ENCODE peak calls at places on chromosomes 6 and 20, in five cellular contexts. One of them, this sample, is unnamed.

GRCh38 chr20:51013577-51014330 is 9.2 kb downstream of the KCNG1 start:
- DNase-seq in stomach: no peak
- DNase-seq in effector memory CD4-positive, alpha-beta T cell: no peak
- DNase-seq in uterus: no peak
- DNase-seq in heart left ventricle: no peak
- DNase-seq in this sample: no peak

GRCh38 chr20:21137078-21137477 is 11.2 kb downstream of the KIZ start:
- DNase-seq in stomach: peak; percentile 43
- DNase-seq in effector memory CD4-positive, alpha-beta T cell: no peak
- DNase-seq in uterus: no peak
- DNase-seq in heart left ventricle: no peak
- DNase-seq in this sample: no peak

GRCh38 chr6:22149081-22149480 is 147.8 kb downstream of the PRL start:
- DNase-seq in stomach: no peak
- DNase-seq in effector memory CD4-positive, alpha-beta T cell: no peak
- DNase-seq in uterus: no peak
- DNase-seq in heart left ventricle: no peak
- DNase-seq in this sample: no peak

GRCh38 chr20:49045440-49046086 is 549 bp upstream of the CSE1L start:
- DNase-seq in stomach: peak; percentile 37
- DNase-seq in effector memory CD4-positive, alpha-beta T cell: no peak
- DNase-seq in uterus: no peak
- DNase-seq in heart left ventricle: peak; percentile 49
- DNase-seq in this sample: no peak

GRCh38 chr6:170344631-170345576 is 38.3 kb downstream of the FAM120B start:
- DNase-seq in stomach: no peak
- DNase-seq in effector memory CD4-positive, alpha-beta T cell: no peak
- DNase-seq in uterus: no peak
- DNase-seq in heart left ventricle: peak; percentile 30
- DNase-seq in this sample: peak; percentile 36

GRCh38 chr6:49915035-49915434 is 48.7 kb upstream of the CRISP1 start:
- DNase-seq in stomach: no peak
- DNase-seq in effector memory CD4-positive, alpha-beta T cell: no peak
- DNase-seq in uterus: no peak
- DNase-seq in heart left ventricle: peak; percentile 34
- DNase-seq in this sample: peak; percentile 14

GRCh38 chr6:165884813-165885765 is 222.0 kb upstream of the PDE10A start:
- DNase-seq in stomach: peak; percentile 83
- DNase-seq in effector memory CD4-positive, alpha-beta T cell: peak; percentile 10
- DNase-seq in uterus: peak; percentile 85
- DNase-seq in heart left ventricle: peak; percentile 77
- DNase-seq in this sample: peak; percentile 87

GRCh38 chr6:146856296-146856695 is 257.5 kb downstream of the ADGB start:
- DNase-seq in stomach: no peak
- DNase-seq in effector memory CD4-positive, alpha-beta T cell: no peak
- DNase-seq in uterus: no peak
- DNase-seq in heart left ventricle: no peak
- DNase-seq in this sample: no peak

GRCh38 chr6:44193307-44193910 is 23.3 kb upstream of the MYMX start:
- DNase-seq in stomach: no peak
- DNase-seq in effector memory CD4-positive, alpha-beta T cell: no peak
- DNase-seq in uterus: no peak
- DNase-seq in heart left ventricle: no peak
- DNase-seq in this sample: no peak

GRCh38 chr20:21781446-21782075 is 76.1 kb downstream of the PAX1 start:
- DNase-seq in stomach: no peak
- DNase-seq in effector memory CD4-positive, alpha-beta T cell: no peak
- DNase-seq in uterus: no peak
- DNase-seq in heart left ventricle: no peak
- DNase-seq in this sample: no peak

GRCh38 chr6:1598886-1599285 is 10.8 kb upstream of the FOXC1 start:
- DNase-seq in stomach: no peak
- DNase-seq in effector memory CD4-positive, alpha-beta T cell: no peak
- DNase-seq in uterus: no peak
- DNase-seq in heart left ventricle: no peak
- DNase-seq in this sample: no peak

GRCh38 chr6:155162682-155163081 is 101.1 kb upstream of the CLDN20 start:
- DNase-seq in stomach: no peak
- DNase-seq in effector memory CD4-positive, alpha-beta T cell: no peak
- DNase-seq in uterus: no peak
- DNase-seq in heart left ventricle: no peak
- DNase-seq in this sample: no peak

GRCh38 chr6:66538548-66539135 is 831.6 kb upstream of the EYS start:
- DNase-seq in stomach: no peak
- DNase-seq in effector memory CD4-positive, alpha-beta T cell: no peak
- DNase-seq in uterus: no peak
- DNase-seq in heart left ventricle: no peak
- DNase-seq in this sample: no peak

GRCh38 chr20:43789593-43789992 is 62.8 kb upstream of the GTSF1L start:
- DNase-seq in stomach: no peak
- DNase-seq in effector memory CD4-positive, alpha-beta T cell: no peak
- DNase-seq in uterus: no peak
- DNase-seq in heart left ventricle: no peak
- DNase-seq in this sample: no peak

GRCh38 chr6:106477158-106477557 is 116.6 kb downstream of the CRYBG1 start:
- DNase-seq in stomach: no peak
- DNase-seq in effector memory CD4-positive, alpha-beta T cell: no peak
- DNase-seq in uterus: no peak
- DNase-seq in heart left ventricle: no peak
- DNase-seq in this sample: no peak

GRCh38 chr6:25442898-25443297 is 163.7 kb downstream of the CARMIL1 start:
- DNase-seq in stomach: no peak
- DNase-seq in effector memory CD4-positive, alpha-beta T cell: no peak
- DNase-seq in uterus: no peak
- DNase-seq in heart left ventricle: no peak
- DNase-seq in this sample: no peak

GRCh38 chr20:3011752-3012151 is 31.7 kb upstream of the GNRH2 start:
- DNase-seq in stomach: no peak
- DNase-seq in effector memory CD4-positive, alpha-beta T cell: no peak
- DNase-seq in uterus: no peak
- DNase-seq in heart left ventricle: no peak
- DNase-seq in this sample: no peak
- H3K36me3 ChIP-seq in stomach: peaks cover 92% of the 10 kb centered on the region
- H3K36me3 ChIP-seq in effector memory CD4-positive, alpha-beta T cell: peaks cover 17% of the 10 kb centered on the region
- H3K36me3 ChIP-seq in uterus: no peaks in the 10 kb centered on the region
- H3K36me3 ChIP-seq in heart left ventricle: peaks cover 38% of the 10 kb centered on the region
- H3K36me3 ChIP-seq in this sample: no peaks in the 10 kb centered on the region

DNA sequence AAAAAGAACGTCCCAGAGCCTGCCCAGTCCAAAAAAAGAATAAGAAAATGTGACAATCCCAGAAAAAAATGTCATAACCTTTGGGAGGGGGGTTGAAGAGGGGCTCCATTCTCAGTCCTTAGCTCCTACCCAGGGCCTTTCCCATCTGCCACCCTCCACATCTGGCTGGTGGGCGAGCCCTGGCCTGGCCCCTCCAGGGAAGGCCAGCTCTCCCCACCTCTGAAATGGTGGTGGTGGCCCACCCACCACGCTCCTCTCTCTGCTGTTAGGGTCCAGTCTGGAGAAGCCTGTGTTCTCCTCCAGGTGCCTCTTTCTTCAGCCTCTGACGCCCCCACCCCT is 415 bp downstream of the RGS19 start:
- DNase-seq in stomach: no peak
- DNase-seq in effector memory CD4-positive, alpha-beta T cell: no peak
- DNase-seq in uterus: no peak
- DNase-seq in heart left ventricle: no peak
- DNase-seq in this sample: no peak
- H3K4me1 ChIP-seq in stomach: peaks cover 23% of the 10 kb centered on the region
- H3K4me1 ChIP-seq in effector memory CD4-positive, alpha-beta T cell: peaks cover 41% of the 10 kb centered on the region
- H3K4me1 ChIP-seq in uterus: peaks cover 5% of the 10 kb centered on the region
- H3K4me1 ChIP-seq in heart left ventricle: peaks cover 43% of the 10 kb centered on the region
- H3K4me1 ChIP-seq in this sample: peaks cover 9% of the 10 kb centered on the region

GRCh38 chr6:99530627-99531026 is 15.4 kb upstream of the USP45 start:
- DNase-seq in stomach: no peak
- DNase-seq in effector memory CD4-positive, alpha-beta T cell: no peak
- DNase-seq in uterus: no peak
- DNase-seq in heart left ventricle: no peak
- DNase-seq in this sample: no peak
- H3K36me3 ChIP-seq in stomach: peaks cover 74% of the 10 kb centered on the region
- H3K36me3 ChIP-seq in effector memory CD4-positive, alpha-beta T cell: no peaks in the 10 kb centered on the region
- H3K36me3 ChIP-seq in uterus: no peaks in the 10 kb centered on the region
- H3K36me3 ChIP-seq in heart left ventricle: peaks cover 34% of the 10 kb centered on the region
- H3K36me3 ChIP-seq in this sample: peaks cover 22% of the 10 kb centered on the region

GRCh38 chr6:54095740-54096139 is 15.5 kb upstream of the MLIP start:
- DNase-seq in stomach: no peak
- DNase-seq in effector memory CD4-positive, alpha-beta T cell: no peak
- DNase-seq in uterus: no peak
- DNase-seq in heart left ventricle: no peak
- DNase-seq in this sample: no peak
- H3K4me1 ChIP-seq in stomach: no peaks in the 10 kb centered on the region
- H3K4me1 ChIP-seq in effector memory CD4-positive, alpha-beta T cell: no peaks in the 10 kb centered on the region
- H3K4me1 ChIP-seq in uterus: no peaks in the 10 kb centered on the region
- H3K4me1 ChIP-seq in heart left ventricle: peaks cover 27% of the 10 kb centered on the region
- H3K4me1 ChIP-seq in this sample: no peaks in the 10 kb centered on the region

GRCh38 chr20:2023151-2023550 is 29.3 kb upstream of the PDYN start:
- DNase-seq in stomach: no peak
- DNase-seq in effector memory CD4-positive, alpha-beta T cell: no peak
- DNase-seq in uterus: no peak
- DNase-seq in heart left ventricle: no peak
- DNase-seq in this sample: no peak

GRCh38 chr20:2026004-2026403 is 32.1 kb upstream of the PDYN start:
- DNase-seq in stomach: no peak
- DNase-seq in effector memory CD4-positive, alpha-beta T cell: no peak
- DNase-seq in uterus: no peak
- DNase-seq in heart left ventricle: no peak
- DNase-seq in this sample: no peak

GRCh38 chr20:2026514-2026913 is 32.7 kb upstream of the PDYN start:
- DNase-seq in stomach: no peak
- DNase-seq in effector memory CD4-positive, alpha-beta T cell: no peak
- DNase-seq in uterus: no peak
- DNase-seq in heart left ventricle: no peak
- DNase-seq in this sample: no peak

DNA sequence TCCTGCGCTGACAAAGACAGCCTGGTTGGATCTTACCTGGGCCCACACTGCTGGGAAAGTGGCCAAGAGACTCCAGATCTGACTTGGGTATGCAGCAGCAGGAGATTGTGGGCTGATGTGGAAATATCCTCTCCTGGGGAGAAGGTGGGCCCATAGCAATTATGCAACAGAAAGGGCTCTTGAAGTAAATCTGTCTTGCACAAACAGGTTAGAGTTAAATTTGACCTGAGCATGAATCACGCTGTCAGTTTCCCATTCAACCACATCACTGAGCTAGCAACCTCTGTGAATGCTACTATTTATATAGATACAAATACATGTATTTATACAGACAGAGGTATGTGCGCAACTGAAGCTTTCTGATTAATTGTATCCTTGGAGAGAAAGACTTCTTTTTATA is 28.3 kb upstream of the PDYN start:
- DNase-seq in stomach: no peak
- DNase-seq in effector memory CD4-positive, alpha-beta T cell: no peak
- DNase-seq in uterus: no peak
- DNase-seq in heart left ventricle: no peak
- DNase-seq in this sample: no peak
- H3K36me3 ChIP-seq in stomach: no peaks in the 10 kb centered on the region
- H3K36me3 ChIP-seq in effector memory CD4-positive, alpha-beta T cell: no peaks in the 10 kb centered on the region
- H3K36me3 ChIP-seq in uterus: no peaks in the 10 kb centered on the region
- H3K36me3 ChIP-seq in heart left ventricle: no peaks in the 10 kb centered on the region
- H3K36me3 ChIP-seq in this sample: no peaks in the 10 kb centered on the region

DNA sequence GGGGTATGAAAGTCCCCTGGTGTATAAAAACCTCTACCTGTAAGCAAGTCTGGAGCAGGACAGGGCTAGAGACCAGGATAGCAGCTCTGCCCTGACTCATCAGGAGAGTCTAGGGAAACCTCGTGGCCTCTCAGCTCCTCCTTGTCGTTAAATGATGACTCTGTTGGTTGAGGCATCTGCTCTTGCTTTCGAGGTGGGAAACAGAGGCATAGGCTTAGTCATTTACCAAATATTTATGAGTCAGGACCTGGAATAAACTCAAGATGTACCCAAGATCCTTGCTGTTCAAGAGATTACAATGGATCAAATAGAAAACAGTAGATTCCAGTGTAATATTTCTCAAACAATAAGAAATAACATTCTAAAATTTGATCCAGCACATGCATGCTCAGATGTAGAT is 5.5 kb downstream of the MANBAL start:
- DNase-seq in stomach: no peak
- DNase-seq in effector memory CD4-positive, alpha-beta T cell: no peak
- DNase-seq in uterus: peak; percentile 41
- DNase-seq in heart left ventricle: no peak
- DNase-seq in this sample: no peak
- H3K4me1 ChIP-seq in stomach: peaks cover 60% of the 10 kb centered on the region
- H3K4me1 ChIP-seq in effector memory CD4-positive, alpha-beta T cell: peaks cover 4% of the 10 kb centered on the region
- H3K4me1 ChIP-seq in uterus: peaks cover 11% of the 10 kb centered on the region
- H3K4me1 ChIP-seq in heart left ventricle: peaks cover 28% of the 10 kb centered on the region
- H3K4me1 ChIP-seq in this sample: no peaks in the 10 kb centered on the region

GRCh38 chr20:4861961-4862360 is 139.3 kb downstream of the SLC23A2 start:
- DNase-seq in stomach: no peak
- DNase-seq in effector memory CD4-positive, alpha-beta T cell: no peak
- DNase-seq in uterus: no peak
- DNase-seq in heart left ventricle: no peak
- DNase-seq in this sample: no peak
- H3K36me3 ChIP-seq in stomach: peaks cover 95% of the 10 kb centered on the region
- H3K36me3 ChIP-seq in effector memory CD4-positive, alpha-beta T cell: peaks cover 49% of the 10 kb centered on the region
- H3K36me3 ChIP-seq in uterus: no peaks in the 10 kb centered on the region
- H3K36me3 ChIP-seq in heart left ventricle: peaks cover 39% of the 10 kb centered on the region
- H3K36me3 ChIP-seq in this sample: peaks cover 8% of the 10 kb centered on the region

DNA sequence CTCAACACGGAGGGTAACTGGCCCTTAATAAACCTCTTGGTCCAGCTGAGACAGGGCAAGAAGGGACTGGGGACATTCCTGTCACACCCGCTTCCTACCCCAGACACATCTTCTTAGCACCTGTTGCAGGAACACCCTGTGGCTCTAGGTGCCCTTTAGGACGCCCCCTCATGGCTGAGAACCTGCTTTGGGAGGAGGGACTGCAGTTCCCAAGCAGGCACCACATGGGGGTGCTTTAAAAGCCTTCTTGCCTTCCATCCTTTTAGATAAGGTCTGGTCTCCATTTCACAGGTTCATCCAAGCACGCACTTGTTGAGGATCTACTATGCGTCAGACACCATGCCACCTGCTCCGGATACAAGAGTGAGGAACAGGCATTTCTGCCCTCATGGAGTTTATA is 26.6 kb downstream of the NSFL1C start:
- DNase-seq in stomach: no peak
- DNase-seq in effector memory CD4-positive, alpha-beta T cell: no peak
- DNase-seq in uterus: no peak
- DNase-seq in heart left ventricle: no peak
- DNase-seq in this sample: no peak
- H3K4me1 ChIP-seq in stomach: no peaks in the 10 kb centered on the region
- H3K4me1 ChIP-seq in effector memory CD4-positive, alpha-beta T cell: peaks cover 5% of the 10 kb centered on the region
- H3K4me1 ChIP-seq in uterus: no peaks in the 10 kb centered on the region
- H3K4me1 ChIP-seq in heart left ventricle: no peaks in the 10 kb centered on the region
- H3K4me1 ChIP-seq in this sample: no peaks in the 10 kb centered on the region

GRCh38 chr6:89655122-89655521 is 16.6 kb upstream of the LYRM2 start:
- DNase-seq in stomach: no peak
- DNase-seq in effector memory CD4-positive, alpha-beta T cell: no peak
- DNase-seq in uterus: no peak
- DNase-seq in heart left ventricle: no peak
- DNase-seq in this sample: no peak
- H3K36me3 ChIP-seq in stomach: peaks cover 98% of the 10 kb centered on the region
- H3K36me3 ChIP-seq in effector memory CD4-positive, alpha-beta T cell: peaks cover 69% of the 10 kb centered on the region
- H3K36me3 ChIP-seq in uterus: no peaks in the 10 kb centered on the region
- H3K36me3 ChIP-seq in heart left ventricle: peaks cover 84% of the 10 kb centered on the region
- H3K36me3 ChIP-seq in this sample: peaks cover 95% of the 10 kb centered on the region

This sample was measured in BE2C.